ENCODE peak calls at places on chromosomes 4 and X, in eight cellular contexts. P is mucosa of descending colon, D is uterus, A is mesothelial cell of epicardium, W is cardiac fibroblast, I is glutamatergic neuron, X is tibial nerve, H is right lobe of liver. Y is an unnamed sample.

GRCh38 chr4:184583738-184584502 is 65.3 kb downstream of the CASP3 start:
- DNase-seq in W (no peak), X (no peak), I (no peak), D (no peak), A (no peak), H (no peak), P (no peak), Y (no peak)

GRCh38 chr4:22091351-22091731 is 142.8 kb upstream of the KCNIP4 start:
- DNase-seq in A (no peak), P (no peak), I (peak; percentile 20), H (no peak), X (no peak), D (no peak), W (no peak), Y (no peak)

GRCh38 chrX:72003811-72004750 is 93.4 kb downstream of the NHSL2 start:
- DNase-seq in W (no peak), H (peak; percentile 46), I (peak; percentile 19), D (peak; percentile 51), A (no peak), P (peak; percentile 48), X (peak; percentile 33), Y (peak; percentile 53)

GRCh38 chr4:168765726-168766125 is 244.3 kb downstream of the CBR4 start:
- DNase-seq in A (no peak), W (peak; percentile 81), X (no peak), P (peak; percentile 66), I (no peak), H (peak; percentile 59), D (no peak), Y (peak; percentile 56)

GRCh38 chrX:3262906-3263305 is 83.5 kb downstream of the MXRA5 start:
- DNase-seq in H (no peak), X (no peak), P (no peak), W (peak; percentile 82), A (no peak), I (no peak), D (no peak), Y (peak; percentile 41)

GRCh38 chrX:112642349-112642748 is 37.4 kb downstream of the LHFPL1 start:
- DNase-seq in D (peak; percentile 16), W (peak; percentile 62), H (no peak), P (no peak), I (peak; percentile 18), A (no peak), X (no peak), Y (no peak)

GRCh38 chr4:33340168-33340567 is 2620.0 kb downstream of the PCDH7 start:
- DNase-seq in I (no peak), A (no peak), X (no peak), W (no peak), D (no peak), P (no peak), H (no peak), Y (no peak)

GRCh38 chr4:7781361-7781760 is 158.3 kb downstream of the AFAP1 start:
- DNase-seq in P (no peak), H (no peak), D (no peak), W (peak; percentile 78), X (no peak), I (no peak), A (no peak), Y (no peak)

GRCh38 chr4:88814043-88814617 is 116.5 kb upstream of the NAP1L5 start:
- DNase-seq in P (no peak), D (no peak), A (no peak), I (no peak), H (peak; percentile 25), X (no peak), W (no peak), Y (no peak)
- TF ChIP-seq CTCF in P (no peak), D (no peak), A (no peak), I (no peak), H (peak; percentile 40), X (no peak), W (no peak), Y (no peak)

GRCh38 chr4:183240581-183241321 is 79.3 kb downstream of the CLDN22 start:
- DNase-seq in W (no peak), H (no peak), P (no peak), X (no peak), I (peak; percentile 34), A (no peak), D (no peak), Y (no peak)

GRCh38 chr4:183241771-183242170 is 78.3 kb downstream of the CLDN22 start:
- DNase-seq in X (no peak), I (no peak), D (no peak), A (no peak), H (no peak), P (no peak), W (peak; percentile 57), Y (no peak)

GRCh38 chr4:183244506-183244905 is 75.6 kb downstream of the CLDN22 start:
- DNase-seq in I (no peak), W (no peak), H (no peak), A (no peak), P (no peak), X (no peak), D (no peak), Y (no peak)

GRCh38 chr4:183242291-183242690 is 77.8 kb downstream of the CLDN22 start:
- DNase-seq in W (no peak), P (no peak), X (no peak), D (no peak), A (no peak), H (no peak), I (no peak), Y (no peak)

GRCh38 chr4:183241322-183241640 is 78.8 kb downstream of the CLDN22 start:
- DNase-seq in X (no peak), A (no peak), W (peak; percentile 88), H (no peak), I (no peak), P (no peak), D (no peak), Y (no peak)
- TF ChIP-seq CTCF in X (no peak), A (no peak), W (no peak), H (no peak), I (no peak), P (no peak), D (no peak), Y (no peak)

GRCh38 chr4:147407261-147408045 is 73.4 kb upstream of the EDNRA start:
- DNase-seq in I (no peak), X (no peak), D (no peak), H (no peak), W (peak; percentile 49), A (no peak), P (no peak), Y (no peak)
- TF ChIP-seq CTCF in I (peak; percentile 42), X (no peak), D (no peak), H (no peak), W (peak; percentile 46), A (no peak), P (no peak), Y (peak; percentile 26)

GRCh38 chr4:102451266-102451665 is 49.9 kb upstream of the NFKB1 start:
- DNase-seq in X (no peak), P (no peak), A (no peak), W (no peak), I (no peak), D (no peak), H (no peak), Y (no peak)

GRCh38 chr4:102453827-102454226 is 47.3 kb upstream of the NFKB1 start:
- DNase-seq in D (no peak), P (no peak), W (no peak), A (no peak), H (no peak), X (no peak), I (no peak), Y (no peak)

GRCh38 chr4:102452854-102453253 is 48.3 kb upstream of the NFKB1 start:
- DNase-seq in P (no peak), D (no peak), A (no peak), X (no peak), H (no peak), W (no peak), I (no peak), Y (no peak)

GRCh38 chr4:102447413-102447812 is 53.7 kb upstream of the NFKB1 start:
- DNase-seq in X (no peak), D (no peak), H (no peak), W (no peak), I (no peak), A (no peak), P (no peak), Y (no peak)

GRCh38 chr4:102449751-102450352 is 51.3 kb upstream of the NFKB1 start:
- DNase-seq in D (no peak), W (peak; percentile 80), I (no peak), P (no peak), H (no peak), X (no peak), A (no peak), Y (no peak)
- TF ChIP-seq CTCF in D (peak; percentile 72), W (peak; percentile 60), I (peak; percentile 44), P (peak; percentile 13), H (peak; percentile 75), X (peak; percentile 47), A (peak; percentile 18), Y (peak; percentile 65)

DNA sequence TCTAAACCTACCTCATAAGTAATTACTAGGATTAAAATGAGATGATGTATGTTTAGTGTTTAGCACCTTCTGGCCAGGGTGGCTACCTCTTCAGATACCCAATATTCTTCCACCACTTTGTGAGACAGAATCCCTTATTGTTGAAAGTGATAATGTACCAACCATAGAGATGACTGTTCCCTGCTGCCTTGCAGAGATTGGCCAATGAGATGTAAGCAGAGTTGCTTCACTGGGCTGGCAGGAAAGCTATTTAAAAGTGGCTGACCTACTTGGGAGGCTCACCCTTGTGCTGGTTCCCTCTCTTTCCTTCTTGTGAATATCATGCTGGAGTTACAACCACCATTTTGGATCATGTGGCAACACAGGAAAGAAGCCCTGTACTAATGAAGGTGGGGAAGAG is 58.9 kb downstream of the TMEM154 start:
- DNase-seq in W (peak; percentile 18), X (no peak), I (no peak), H (no peak), D (no peak), P (no peak), A (no peak), Y (no peak)
- TF ChIP-seq CTCF in W (no peak), X (no peak), I (no peak), H (no peak), D (no peak), P (no peak), A (no peak), Y (no peak)

DNA sequence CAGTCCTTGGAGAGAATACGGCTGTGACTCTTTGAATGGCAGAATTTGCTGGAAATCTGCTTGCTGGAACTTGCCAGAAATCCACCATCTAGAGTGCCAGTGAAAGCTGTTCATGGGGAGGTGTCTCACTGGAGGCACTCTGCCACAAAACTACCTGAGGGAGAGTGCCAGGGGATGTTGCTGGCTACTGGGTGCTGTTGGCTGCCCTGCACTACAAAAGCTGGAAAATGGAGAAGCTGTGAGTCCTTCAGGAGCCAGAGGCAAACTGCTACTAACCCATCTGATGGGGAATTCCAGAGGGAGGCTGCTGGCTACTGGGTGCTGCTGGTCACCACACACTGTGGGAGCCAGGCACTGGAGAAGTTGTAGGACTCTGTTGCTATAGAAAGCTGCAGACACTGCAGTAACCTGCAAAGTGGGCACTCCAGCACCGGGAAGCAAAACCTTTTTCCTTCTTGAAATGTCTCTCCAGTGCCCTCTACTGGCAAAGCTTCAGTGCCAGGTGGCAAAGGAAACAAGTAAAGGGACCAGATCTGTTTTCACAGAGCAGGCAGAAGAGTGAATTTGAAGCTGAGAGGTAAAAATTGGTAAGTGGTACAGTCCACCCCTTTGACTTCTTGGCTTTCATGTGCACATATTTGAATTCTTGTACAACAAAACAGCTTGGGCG is 47.8 kb upstream of the HSD17B10 start:
- DNase-seq in D (no peak), A (no peak), I (peak; percentile 49), H (no peak), W (peak; percentile 78), X (peak; percentile 11), P (no peak), Y (peak; percentile 28)
- TF ChIP-seq CTCF in D (no peak), A (peak; percentile 30), I (peak; percentile 39), H (peak; percentile 11), W (peak; percentile 79), X (peak; percentile 38), P (peak; percentile 22), Y (peak; percentile 91)

GRCh38 chr4:9679704-9680478 is 101.5 kb upstream of the DRD5 start:
- DNase-seq in D (no peak), W (no peak), A (no peak), P (no peak), H (no peak), I (no peak), X (no peak), Y (no peak)
- TF ChIP-seq CTCF in D (no peak), W (no peak), A (no peak), P (no peak), H (no peak), I (no peak), X (no peak), Y (no peak)